ENCODE peak calls at places on chromosome 20, in eight cellular contexts. O is ovary; X is CD4-positive, alpha-beta T cell; V is spleen; I is H1; F is upper lobe of right lung; L is hepatocyte; B is neural progenitor cell. K is an unnamed sample.

GRCh38 chr20:25372584-25373336 is 17.9 kb downstream of the ABHD12 start:
- DNase-seq in O (no peak), X (no peak), V (no peak), I (no peak), F (no peak), L (no peak), B (no peak), K (no peak)

GRCh38 chr20:63224272-63225081 is 8.5 kb upstream of the YTHDF1 start:
- DNase-seq in O (peak), X (no peak), V (no peak), I (no peak), F (peak), L (peak), B (peak), K (peak)

GRCh38 chr20:38125157-38126056 is 39.7 kb downstream of the TGM2 start:
- DNase-seq in O (peak), X (no peak), V (peak), I (no peak), F (peak), L (no peak), B (no peak), K (no peak)

GRCh38 chr20:55555075-55555650 is 450.2 kb downstream of the CBLN4 start:
- DNase-seq in O (peak), X (no peak), V (no peak), I (no peak), F (no peak), L (no peak), B (no peak), K (no peak)

GRCh38 chr20:61525781-61526431 is 273.8 kb downstream of the CDH4 start:
- DNase-seq in O (no peak), X (no peak), V (no peak), I (no peak), F (no peak), L (no peak), B (peak), K (no peak)

GRCh38 chr20:38730167-38730988 is 6.1 kb downstream of the SLC32A1 start:
- DNase-seq in O (no peak), X (no peak), V (no peak), I (no peak), F (no peak), L (no peak), B (no peak), K (peak)

GRCh38 chr20:48725589-48725991 is 102.2 kb downstream of the PREX1 start:
- DNase-seq in O (no peak), X (no peak), V (no peak), I (no peak), F (no peak), L (no peak), B (no peak), K (no peak)

GRCh38 chr20:44683263-44684046 is 31.7 kb upstream of the CCN5 start:
- DNase-seq in O (no peak), X (peak), V (no peak), I (peak), F (no peak), L (peak), B (peak), K (no peak)

GRCh38 chr20:3889489-3890409 is 562 bp downstream of the PANK2 start:
- DNase-seq in O (peak), X (peak), V (peak), I (no peak), F (peak), L (peak), B (no peak), K (no peak)

GRCh38 chr20:47487175-47487917 is 14.3 kb upstream of the NCOA3 start:
- DNase-seq in O (no peak), X (peak), V (peak), I (no peak), F (no peak), L (no peak), B (no peak), K (no peak)

GRCh38 chr20:41654292-41654691 is 36.1 kb upstream of the CHD6 start:
- DNase-seq in O (no peak), X (no peak), V (no peak), I (no peak), F (no peak), L (no peak), B (no peak), K (no peak)

GRCh38 chr20:8116067-8116811 is 15.8 kb upstream of the PLCB1 start:
- DNase-seq in O (no peak), X (no peak), V (no peak), I (no peak), F (no peak), L (no peak), B (no peak), K (no peak)

GRCh38 chr20:21464916-21465315 is 48.9 kb downstream of the NKX2-2 start:
- DNase-seq in O (no peak), X (no peak), V (no peak), I (no peak), F (no peak), L (no peak), B (no peak), K (no peak)

GRCh38 chr20:15332711-15333160 is 995.3 kb upstream of the FLRT3 start:
- DNase-seq in O (no peak), X (no peak), V (no peak), I (no peak), F (no peak), L (no peak), B (no peak), K (no peak)

GRCh38 chr20:53671370-53671769 is 77.7 kb upstream of the ZNF217 start:
- DNase-seq in O (no peak), X (no peak), V (no peak), I (no peak), F (no peak), L (no peak), B (no peak), K (no peak)

GRCh38 chr20:62929051-62929538 is 2.8 kb upstream of the DIDO1 start:
- DNase-seq in O (peak), X (peak), V (peak), I (no peak), F (peak), L (peak), B (peak), K (no peak)

GRCh38 chr20:64111841-64112641 is 4.7 kb upstream of the NPBWR2 start:
- DNase-seq in O (peak), X (no peak), V (peak), I (no peak), F (peak), L (no peak), B (no peak), K (peak)

GRCh38 chr20:38369387-38369786 is 23.1 kb downstream of the LBP start:
- DNase-seq in O (no peak), X (no peak), V (no peak), I (no peak), F (no peak), L (no peak), B (peak), K (no peak)

GRCh38 chr20:24339179-24339578 is 130.2 kb upstream of the SYNDIG1 start:
- DNase-seq in O (no peak), X (no peak), V (no peak), I (no peak), F (no peak), L (no peak), B (no peak), K (no peak)

GRCh38 chr20:25160897-25161296 is 34.6 kb upstream of the ENTPD6 start:
- DNase-seq in O (no peak), X (no peak), V (no peak), I (no peak), F (no peak), L (no peak), B (no peak), K (no peak)

GRCh38 chr20:40562031-40562430 is 127.0 kb downstream of the MAFB start:
- DNase-seq in O (no peak), X (no peak), V (no peak), I (no peak), F (peak), L (peak), B (no peak), K (no peak)

GRCh38 chr20:45328451-45328850 is 19.8 kb downstream of the SDC4 start:
- DNase-seq in O (no peak), X (no peak), V (no peak), I (no peak), F (no peak), L (no peak), B (no peak), K (no peak)

GRCh38 chr20:48383252-48383651 is 444.5 kb downstream of the PREX1 start:
- DNase-seq in O (no peak), X (no peak), V (no peak), I (no peak), F (no peak), L (no peak), B (no peak), K (no peak)

GRCh38 chr20:13402171-13402760 is 181.2 kb downstream of the ISM1 start:
- DNase-seq in O (no peak), X (no peak), V (no peak), I (no peak), F (no peak), L (no peak), B (no peak), K (no peak)

GRCh38 chr20:11654766-11655165 is 262.9 kb upstream of the BTBD3 start:
- DNase-seq in O (no peak), X (no peak), V (no peak), I (no peak), F (no peak), L (no peak), B (no peak), K (no peak)

GRCh38 chr20:11651138-11651537 is 266.6 kb upstream of the BTBD3 start:
- DNase-seq in O (no peak), X (no peak), V (no peak), I (no peak), F (no peak), L (no peak), B (no peak), K (no peak)

GRCh38 chr20:11652128-11652527 is 265.6 kb upstream of the BTBD3 start:
- DNase-seq in O (no peak), X (no peak), V (no peak), I (no peak), F (no peak), L (no peak), B (no peak), K (no peak)

GRCh38 chr20:11646359-11646758 is 271.3 kb upstream of the BTBD3 start:
- DNase-seq in O (no peak), X (no peak), V (no peak), I (no peak), F (no peak), L (no peak), B (no peak), K (no peak)

DNA sequence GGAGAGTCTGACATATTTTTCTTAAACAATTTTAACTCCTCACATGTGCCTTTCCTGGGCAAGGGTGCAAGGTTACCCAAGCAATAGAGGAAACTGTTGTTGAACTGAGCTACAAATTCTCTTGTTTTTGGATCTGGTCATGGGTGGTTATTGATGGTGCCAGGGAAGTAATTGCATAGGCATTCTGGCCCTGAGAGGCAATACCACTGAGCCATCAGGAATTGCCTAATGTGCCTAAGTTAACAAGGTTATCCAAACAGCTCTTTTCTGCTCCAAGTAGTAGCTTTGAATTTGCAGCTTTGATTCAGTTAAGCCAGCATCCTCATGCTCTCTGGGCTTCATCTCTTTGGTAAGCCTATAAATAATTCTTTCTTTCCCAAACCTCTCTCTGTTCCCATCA is 266.0 kb upstream of the BTBD3 start:
- DNase-seq in O (no peak), X (no peak), V (no peak), I (no peak), F (no peak), L (no peak), B (no peak), K (no peak)
- H3K27ac ChIP-seq in O (no peak), X (no peak), V (no peak), I (no peak), F (no peak), L (no peak), B (no peak), K (no peak)

GRCh38 chr20:35093245-35093884 is 758 bp upstream of the TRPC4AP start:
- DNase-seq in O (no peak), X (no peak), V (no peak), I (no peak), F (no peak), L (peak), B (no peak), K (no peak)
- H3K27ac ChIP-seq in O (no peak), X (no peak), V (peak), I (peak), F (peak), L (peak), B (no peak), K (peak)

GRCh38 chr20:9342651-9343050 is 171.7 kb upstream of the LAMP5 start:
- DNase-seq in O (no peak), X (no peak), V (no peak), I (no peak), F (no peak), L (no peak), B (no peak), K (no peak)
- H3K27ac ChIP-seq in O (no peak), X (no peak), V (no peak), I (no peak), F (no peak), L (no peak), B (no peak), K (no peak)

DNA sequence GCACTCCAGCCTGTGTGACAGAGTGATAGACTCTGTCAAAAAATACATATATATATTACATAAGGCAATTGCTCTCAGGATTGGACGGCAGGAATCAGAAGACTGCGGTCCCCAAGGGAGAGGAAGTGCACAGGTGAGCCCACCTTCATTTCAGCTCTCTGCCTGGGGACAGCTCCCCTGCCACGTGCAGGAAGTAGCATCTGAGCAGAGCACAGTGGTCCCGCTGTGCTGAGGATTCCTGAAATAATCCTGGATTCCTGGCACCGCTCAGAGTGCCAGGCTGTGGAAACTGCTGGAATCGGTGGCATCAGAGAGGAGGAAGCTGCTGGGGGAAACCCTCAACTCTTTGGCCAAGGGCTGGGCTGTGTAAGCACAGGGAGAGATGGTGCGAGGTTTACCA is 27.7 kb downstream of the NFATC2 start:
- DNase-seq in O (no peak), X (no peak), V (peak), I (no peak), F (no peak), L (no peak), B (no peak), K (no peak)
- H3K27ac ChIP-seq in O (no peak), X (no peak), V (no peak), I (no peak), F (no peak), L (no peak), B (no peak), K (no peak)

DNA sequence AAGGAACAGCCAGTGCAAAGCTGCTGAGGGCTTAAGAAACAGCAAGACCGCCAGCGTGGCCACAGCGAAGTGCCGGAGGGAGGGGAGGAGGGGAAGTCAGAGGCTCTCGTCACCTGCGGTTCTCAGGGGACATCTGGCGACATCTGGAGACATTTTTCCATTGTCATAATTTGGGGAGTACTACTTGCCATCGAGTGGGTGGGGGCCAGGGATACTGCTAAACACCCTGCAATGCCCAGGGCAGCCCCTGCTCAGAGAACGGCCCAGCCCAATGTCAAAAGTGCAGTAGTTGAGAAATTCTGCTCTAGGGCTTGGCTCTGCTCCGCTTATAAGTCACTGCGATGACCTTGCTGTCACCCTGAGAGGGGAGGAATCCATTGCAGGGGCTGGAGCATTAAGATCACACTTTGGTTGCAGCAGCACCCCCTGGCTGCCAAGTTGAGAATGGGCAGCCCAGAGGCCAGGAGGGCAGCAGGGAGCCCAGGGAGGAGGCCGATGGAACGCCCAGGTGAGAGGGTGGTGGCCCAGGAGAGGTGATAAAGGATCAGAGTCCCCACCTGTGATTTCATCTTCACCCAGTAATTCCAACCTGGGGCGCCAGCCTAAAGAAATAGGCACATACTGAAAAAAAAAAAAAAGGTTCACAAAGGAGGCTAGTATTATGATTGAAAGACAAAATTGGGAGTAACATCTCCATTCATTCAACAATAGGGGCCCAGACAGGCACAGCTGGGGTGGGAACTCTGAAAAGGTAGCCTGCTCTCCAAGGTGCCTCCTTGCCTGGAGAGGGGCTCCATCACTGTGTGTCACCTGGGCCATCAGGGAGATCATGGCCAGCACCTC is 218.2 kb downstream of the BMP7 start:
- DNase-seq in O (no peak), X (no peak), V (no peak), I (no peak), F (peak), L (peak), B (peak), K (no peak)
- H3K27ac ChIP-seq in O (no peak), X (no peak), V (no peak), I (no peak), F (no peak), L (no peak), B (no peak), K (no peak)

GRCh38 chr20:17895641-17896246 is 72.8 kb downstream of the SNX5 start:
- DNase-seq in O (peak), X (no peak), V (peak), I (no peak), F (peak), L (no peak), B (no peak), K (peak)
- H3K27ac ChIP-seq in O (peak), X (no peak), V (peak), I (no peak), F (peak), L (peak), B (no peak), K (peak)

DNA sequence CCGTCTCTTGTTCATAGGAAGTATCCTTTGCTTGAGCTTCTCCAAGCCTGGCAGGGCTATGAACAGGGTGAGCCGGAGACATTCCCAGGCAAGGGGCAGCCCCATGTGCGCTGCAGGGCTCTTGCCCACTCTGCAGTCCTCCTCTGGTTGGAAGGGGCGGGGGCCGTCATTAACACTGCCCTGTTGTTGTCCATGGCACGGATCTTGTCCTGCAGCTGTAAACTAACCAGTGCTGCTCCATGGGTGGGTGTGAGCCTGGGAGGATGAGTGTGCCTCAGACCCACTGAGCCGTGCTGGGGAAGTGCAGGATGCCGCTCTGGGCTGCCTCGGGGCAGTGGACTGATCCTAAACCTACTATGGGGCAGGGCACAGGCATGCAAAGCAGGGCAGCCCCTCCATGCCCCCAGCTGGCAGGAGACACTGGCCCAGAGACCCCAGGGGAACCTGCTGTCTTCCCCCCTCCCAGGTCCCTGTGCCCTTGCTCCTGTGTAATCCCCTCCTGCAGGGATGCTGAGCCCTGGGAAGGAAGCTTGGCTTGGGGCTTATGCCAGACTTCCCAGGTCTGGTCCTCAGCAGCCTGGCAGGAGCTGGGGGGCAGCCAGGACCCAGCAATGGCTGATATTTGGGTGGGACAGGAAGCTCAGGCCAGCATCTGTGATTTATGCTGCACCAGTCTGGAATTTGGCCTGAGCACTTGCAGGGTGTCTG is 8.5 kb downstream of the EBF4 start:
- DNase-seq in O (no peak), X (no peak), V (no peak), I (no peak), F (no peak), L (no peak), B (no peak), K (peak)
- H3K27ac ChIP-seq in O (no peak), X (no peak), V (no peak), I (no peak), F (no peak), L (no peak), B (no peak), K (peak)

DNA sequence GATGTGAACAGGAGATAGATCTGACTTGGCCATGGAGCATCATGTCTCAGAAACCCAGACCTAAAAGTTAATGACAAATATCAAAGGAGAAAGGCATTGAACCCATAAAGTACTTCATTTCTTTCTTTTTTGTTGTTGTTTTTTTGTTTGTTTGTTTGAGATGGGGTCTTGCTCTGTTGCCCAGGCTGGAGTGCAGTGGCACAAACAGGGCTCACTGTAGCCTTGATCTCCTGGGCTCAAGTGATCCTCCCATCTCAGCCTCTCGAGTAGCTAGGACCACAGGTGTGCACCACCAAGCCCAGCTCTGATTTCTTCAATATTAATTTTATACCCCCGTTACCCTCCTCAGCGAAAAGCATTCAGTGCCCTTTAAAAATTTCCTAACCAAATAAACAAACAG is 45.8 kb downstream of the KIF16B start:
- DNase-seq in O (no peak), X (no peak), V (no peak), I (no peak), F (no peak), L (no peak), B (no peak), K (no peak)
- H3K27ac ChIP-seq in O (no peak), X (no peak), V (no peak), I (no peak), F (no peak), L (peak), B (no peak), K (no peak)

K was measured in caudate nucleus.